ENCODE peak calls at places on chromosomes 4 and X, in five cellular contexts. One of them, this sample, is unnamed.

GRCh38 chr4:47145630-47146029 is 114.3 kb downstream of the GABRB1 start:
- DNase-seq in body of pancreas: no peak
- DNase-seq in bronchial epithelial cell: peak; percentile 24
- DNase-seq in astrocyte of the cerebellum: peak; percentile 59
- DNase-seq in left kidney: peak; percentile 24
- DNase-seq in this sample: no peak

GRCh38 chrX:48826135-48826875 is at the start of gene ERAS:
- DNase-seq in body of pancreas: no peak
- DNase-seq in bronchial epithelial cell: no peak
- DNase-seq in astrocyte of the cerebellum: no peak
- DNase-seq in left kidney: no peak
- DNase-seq in this sample: no peak

GRCh38 chr4:104574371-104574770 is 79.7 kb upstream of the CXXC4 start:
- DNase-seq in body of pancreas: no peak
- DNase-seq in bronchial epithelial cell: no peak
- DNase-seq in astrocyte of the cerebellum: no peak
- DNase-seq in left kidney: no peak
- DNase-seq in this sample: no peak

GRCh38 chr4:65661469-65661868 is 8.8 kb downstream of the EPHA5 start:
- DNase-seq in body of pancreas: peak; percentile 13
- DNase-seq in bronchial epithelial cell: no peak
- DNase-seq in astrocyte of the cerebellum: no peak
- DNase-seq in left kidney: no peak
- DNase-seq in this sample: no peak

GRCh38 chr4:184343400-184344177 is 125.9 kb upstream of the ENPP6 start:
- DNase-seq in body of pancreas: peak; percentile 87
- DNase-seq in bronchial epithelial cell: peak; percentile 76
- DNase-seq in astrocyte of the cerebellum: peak; percentile 48
- DNase-seq in left kidney: peak; percentile 95
- DNase-seq in this sample: no peak

GRCh38 chr4:24262084-24262483 is 322.3 kb downstream of the DHX15 start:
- DNase-seq in body of pancreas: peak; percentile 16
- DNase-seq in bronchial epithelial cell: no peak
- DNase-seq in astrocyte of the cerebellum: no peak
- DNase-seq in left kidney: no peak
- DNase-seq in this sample: no peak

GRCh38 chr4:173748353-173748752 is 218.3 kb upstream of the HAND2 start:
- DNase-seq in body of pancreas: no peak
- DNase-seq in bronchial epithelial cell: no peak
- DNase-seq in astrocyte of the cerebellum: no peak
- DNase-seq in left kidney: peak; percentile 11
- DNase-seq in this sample: no peak

GRCh38 chrX:9997524-9997923 is 30.4 kb downstream of the CLDN34 start:
- DNase-seq in body of pancreas: no peak
- DNase-seq in bronchial epithelial cell: no peak
- DNase-seq in astrocyte of the cerebellum: no peak
- DNase-seq in left kidney: no peak
- DNase-seq in this sample: no peak

GRCh38 chr4:19850909-19851308 is 400.8 kb upstream of the SLIT2 start:
- DNase-seq in body of pancreas: no peak
- DNase-seq in bronchial epithelial cell: peak; percentile 97
- DNase-seq in astrocyte of the cerebellum: peak; percentile 86
- DNase-seq in left kidney: no peak
- DNase-seq in this sample: no peak

GRCh38 chr4:110970642-110971041 is 347.8 kb upstream of the PITX2 start:
- DNase-seq in body of pancreas: peak; percentile 30
- DNase-seq in bronchial epithelial cell: peak; percentile 29
- DNase-seq in astrocyte of the cerebellum: peak; percentile 8
- DNase-seq in left kidney: peak; percentile 64
- DNase-seq in this sample: no peak

This sample was measured in NCI-H1048.